ENCODE peak calls at places on chromosomes 12 and 14, in four cellular contexts. One of them, this sample, is unnamed.

GRCh38 chr14:99062216-99062615 is 209.8 kb downstream of the BCL11B start:
- DNase-seq in HuH-7: no peak
- DNase-seq in activated CD4-positive, CD25-positive, alpha-beta regulatory T cell treated with anti-CD3 and anti-CD28 coated beads, Interleukin-2, amount 50 U/mL, for 16 hours: no peak
- DNase-seq in AG20443: no peak
- DNase-seq in this sample: no peak

GRCh38 chr12:106309671-106310313 is 7.3 kb downstream of the TCP11L2 start:
- DNase-seq in HuH-7: no peak
- DNase-seq in activated CD4-positive, CD25-positive, alpha-beta regulatory T cell treated with anti-CD3 and anti-CD28 coated beads, Interleukin-2, amount 50 U/mL, for 16 hours: no peak
- DNase-seq in AG20443: peak
- DNase-seq in this sample: no peak

GRCh38 chr14:29235991-29236390 is 469.4 kb downstream of the FOXG1 start:
- DNase-seq in HuH-7: no peak
- DNase-seq in AG20443: no peak
- DNase-seq in activated CD4-positive, CD25-positive, alpha-beta regulatory T cell treated with anti-CD3 and anti-CD28 coated beads, Interleukin-2, amount 50 U/mL, for 16 hours: no peak
- DNase-seq in this sample: no peak

GRCh38 chr12:66744956-66745383 is 66.1 kb upstream of the GRIP1 start:
- DNase-seq in AG20443: no peak
- DNase-seq in HuH-7: no peak
- DNase-seq in activated CD4-positive, CD25-positive, alpha-beta regulatory T cell treated with anti-CD3 and anti-CD28 coated beads, Interleukin-2, amount 50 U/mL, for 16 hours: no peak
- DNase-seq in this sample: no peak

GRCh38 chr12:64083285-64084210 is 138.5 kb downstream of the KICS2 start:
- DNase-seq in activated CD4-positive, CD25-positive, alpha-beta regulatory T cell treated with anti-CD3 and anti-CD28 coated beads, Interleukin-2, amount 50 U/mL, for 16 hours: no peak
- DNase-seq in AG20443: peak
- DNase-seq in HuH-7: no peak
- DNase-seq in this sample: no peak

GRCh38 chr12:1532367-1532752 is 62.0 kb downstream of the FBXL14 start:
- DNase-seq in AG20443: no peak
- DNase-seq in HuH-7: no peak
- DNase-seq in activated CD4-positive, CD25-positive, alpha-beta regulatory T cell treated with anti-CD3 and anti-CD28 coated beads, Interleukin-2, amount 50 U/mL, for 16 hours: no peak
- DNase-seq in this sample: no peak

GRCh38 chr12:117042171-117042809 is 56.9 kb downstream of the TESC start:
- DNase-seq in HuH-7: peak
- DNase-seq in activated CD4-positive, CD25-positive, alpha-beta regulatory T cell treated with anti-CD3 and anti-CD28 coated beads, Interleukin-2, amount 50 U/mL, for 16 hours: no peak
- DNase-seq in AG20443: peak
- DNase-seq in this sample: no peak

GRCh38 chr12:33052141-33053051 is 155.8 kb upstream of the PKP2 start:
- DNase-seq in AG20443: no peak
- DNase-seq in activated CD4-positive, CD25-positive, alpha-beta regulatory T cell treated with anti-CD3 and anti-CD28 coated beads, Interleukin-2, amount 50 U/mL, for 16 hours: no peak
- DNase-seq in HuH-7: no peak
- DNase-seq in this sample: no peak

GRCh38 chr12:80598004-80598606 is 109.3 kb upstream of the MYF6 start:
- DNase-seq in HuH-7: peak
- DNase-seq in AG20443: peak
- DNase-seq in activated CD4-positive, CD25-positive, alpha-beta regulatory T cell treated with anti-CD3 and anti-CD28 coated beads, Interleukin-2, amount 50 U/mL, for 16 hours: no peak
- DNase-seq in this sample: no peak

GRCh38 chr12:10741836-10742235 is 18.7 kb upstream of the YBX3 start:
- DNase-seq in activated CD4-positive, CD25-positive, alpha-beta regulatory T cell treated with anti-CD3 and anti-CD28 coated beads, Interleukin-2, amount 50 U/mL, for 16 hours: no peak
- DNase-seq in HuH-7: no peak
- DNase-seq in AG20443: no peak
- DNase-seq in this sample: no peak

GRCh38 chr12:106645465-106646330 is 62.9 kb downstream of the RFX4 start:
- DNase-seq in HuH-7: no peak
- DNase-seq in AG20443: no peak
- DNase-seq in activated CD4-positive, CD25-positive, alpha-beta regulatory T cell treated with anti-CD3 and anti-CD28 coated beads, Interleukin-2, amount 50 U/mL, for 16 hours: no peak
- DNase-seq in this sample: no peak

GRCh38 chr12:58764100-58764953 is 156.0 kb downstream of the LRIG3 start:
- DNase-seq in AG20443: no peak
- DNase-seq in activated CD4-positive, CD25-positive, alpha-beta regulatory T cell treated with anti-CD3 and anti-CD28 coated beads, Interleukin-2, amount 50 U/mL, for 16 hours: no peak
- DNase-seq in HuH-7: no peak
- DNase-seq in this sample: no peak

GRCh38 chr12:98856897-98857540 is 211.9 kb downstream of the APAF1 start:
- DNase-seq in AG20443: no peak
- DNase-seq in activated CD4-positive, CD25-positive, alpha-beta regulatory T cell treated with anti-CD3 and anti-CD28 coated beads, Interleukin-2, amount 50 U/mL, for 16 hours: no peak
- DNase-seq in HuH-7: no peak
- DNase-seq in this sample: no peak